ENCODE peak calls at places on chromosome 11, in six cellular contexts. A, Q, H, S, G and X are unnamed samples.

GRCh38 chr11:10934293-10934850 is 76.5 kb upstream of the ZBED5 start:
- DNase-seq in A (no peak), Q (no peak), H (no peak), S (no peak), G (no peak), X (no peak)

GRCh38 chr11:123430736-123431356 is 777 bp downstream of the GRAMD1B start:
- DNase-seq in A (peak; percentile 41), Q (peak; percentile 45), H (no peak), S (no peak), G (no peak), X (no peak)

GRCh38 chr11:56624661-56625110 is 10.0 kb upstream of the OR5M1 start:
- DNase-seq in A (no peak), Q (peak; percentile 82), H (no peak), S (no peak), G (no peak), X (no peak)

GRCh38 chr11:304915-305833 is 2.4 kb upstream of the IFITM2 start:
- DNase-seq in A (peak; percentile 77), Q (peak; percentile 87), H (peak; percentile 72), S (no peak), G (peak; percentile 41), X (no peak)

GRCh38 chr11:44758996-44759395 is 32.2 kb downstream of the TSPAN18 start:
- DNase-seq in A (no peak), Q (no peak), H (no peak), S (no peak), G (no peak), X (no peak)

GRCh38 chr11:11558352-11558751 is 63.5 kb downstream of the GALNT18 start:
- DNase-seq in A (no peak), Q (no peak), H (no peak), S (no peak), G (no peak), X (no peak)

GRCh38 chr11:71305451-71306125 is 53.2 kb upstream of the SHANK2 start:
- DNase-seq in A (no peak), Q (no peak), H (no peak), S (no peak), G (no peak), X (no peak)

GRCh38 chr11:73982595-73982989 is at the start of gene UCP2:
- DNase-seq in A (peak; percentile 77), Q (peak; percentile 92), H (peak; percentile 26), S (peak; percentile 65), G (peak; percentile 16), X (no peak)

GRCh38 chr11:102346456-102346747 is 612 bp upstream of the BIRC2 start:
- DNase-seq in A (no peak), Q (no peak), H (no peak), S (no peak), G (no peak), X (no peak)